ENCODE peak calls at places on chromosomes 3 and 15, in four cellular contexts. N is IMR-90, D is mesendoderm, O is neuronal stem cell. F is an unnamed sample.

GRCh38 chr15:42131826-42132806 is 24.3 kb downstream of the PLA2G4F start:
- DNase-seq in N (no peak), D (peak; percentile 25), O (no peak), F (no peak)

GRCh38 chr3:8557298-8557697 is 55.7 kb downstream of the LMCD1 start:
- DNase-seq in N (peak; percentile 27), D (no peak), O (no peak), F (peak; percentile 71)

GRCh38 chr3:113291572-113291971 is 80.2 kb downstream of the BOC start:
- DNase-seq in N (no peak), D (no peak), O (no peak), F (no peak)

GRCh38 chr3:11140054-11140712 is 14.1 kb upstream of the HRH1 start:
- DNase-seq in N (no peak), D (no peak), O (no peak), F (no peak)

GRCh38 chr15:65055201-65055870 is 10.1 kb downstream of the SLC51B start:
- DNase-seq in N (peak; percentile 45), D (no peak), O (no peak), F (peak; percentile 40)

GRCh38 chr15:85865070-85865684 is 70.5 kb upstream of the KLHL25 start:
- DNase-seq in N (peak; percentile 48), D (peak; percentile 93), O (peak; percentile 72), F (peak; percentile 42)

GRCh38 chr3:53100818-53101466 is 29.3 kb downstream of the RFT1 start:
- DNase-seq in N (no peak), D (no peak), O (no peak), F (no peak)

GRCh38 chr3:78736863-78737262 is 1030.9 kb downstream of the ROBO1 start:
- DNase-seq in N (peak; percentile 50), D (no peak), O (no peak), F (peak; percentile 59)

GRCh38 chr3:18345015-18345367 is 80.1 kb downstream of the SATB1 start:
- DNase-seq in N (no peak), D (no peak), O (no peak), F (no peak)

GRCh38 chr3:111072016-111072891 is 638 bp downstream of the NECTIN3 start:
- DNase-seq in N (peak; percentile 25), D (no peak), O (no peak), F (peak; percentile 58)

GRCh38 chr3:33377931-33378330 is 62.3 kb downstream of the UBP1 start:
- DNase-seq in N (peak; percentile 84), D (peak; percentile 1), O (no peak), F (peak; percentile 48)

GRCh38 chr15:63094495-63094931 is 27.1 kb upstream of the LACTB start:
- DNase-seq in N (peak; percentile 86), D (peak; percentile 59), O (no peak), F (peak; percentile 71)

GRCh38 chr3:188319569-188319968 is 165.6 kb downstream of the LPP start:
- DNase-seq in N (peak; percentile 65), D (no peak), O (no peak), F (peak; percentile 46)

GRCh38 chr3:192916455-192917257 is 1.0 kb downstream of the MB21D2 start:
- DNase-seq in N (peak; percentile 73), D (peak; percentile 91), O (peak; percentile 58), F (peak; percentile 81)

GRCh38 chr3:187183210-187183862 is 13.9 kb upstream of the RTP1 start:
- DNase-seq in N (no peak), D (no peak), O (no peak), F (no peak)

GRCh38 chr15:85407421-85408269 is 27.2 kb downstream of the AKAP13 start:
- DNase-seq in N (peak; percentile 90), D (no peak), O (no peak), F (peak; percentile 93)

GRCh38 chr3:84836961-84837360 is 121.8 kb upstream of the CADM2 start:
- DNase-seq in N (no peak), D (peak; percentile 83), O (no peak), F (no peak)

GRCh38 chr15:93451265-93451664 is 362.3 kb upstream of the RGMA start:
- DNase-seq in N (no peak), D (no peak), O (no peak), F (no peak)

GRCh38 chr15:57149196-57149595 is 227.1 kb upstream of the CGNL1 start:
- DNase-seq in N (peak; percentile 51), D (no peak), O (no peak), F (no peak)

GRCh38 chr15:49315543-49315942 is 107.5 kb upstream of the FGF7 start:
- DNase-seq in N (no peak), D (peak; percentile 91), O (no peak), F (no peak)

GRCh38 chr15:49309889-49310288 is 113.2 kb upstream of the FGF7 start:
- DNase-seq in N (no peak), D (no peak), O (no peak), F (peak; percentile 26)

GRCh38 chr15:49313650-49314049 is 109.4 kb upstream of the FGF7 start:
- DNase-seq in N (peak; percentile 94), D (peak; percentile 42), O (no peak), F (peak; percentile 83)

GRCh38 chr15:49320337-49320736 is 102.7 kb upstream of the FGF7 start:
- DNase-seq in N (no peak), D (no peak), O (no peak), F (no peak)

GRCh38 chr15:49314729-49315128 is 108.3 kb upstream of the FGF7 start:
- DNase-seq in N (no peak), D (no peak), O (no peak), F (no peak)
- H2BK120ac ChIP-seq in N (no peak overlapping the region), D (no peak overlapping the region), O (no peak overlapping the region), F (no peak overlapping the region)

GRCh38 chr15:72155635-72156616 is 37.7 kb downstream of the SENP8 start:
- DNase-seq in N (peak; percentile 74), D (peak; percentile 87), O (peak; percentile 80), F (peak; percentile 81)

GRCh38 chr15:72156928-72157327 is 38.7 kb downstream of the SENP8 start:
- DNase-seq in N (no peak), D (no peak), O (no peak), F (no peak)

GRCh38 chr15:72155021-72155621 is 36.9 kb downstream of the SENP8 start:
- DNase-seq in N (peak; percentile 6), D (no peak), O (no peak), F (peak; percentile 11)

GRCh38 chr15:72153269-72153668 is 35.1 kb downstream of the SENP8 start:
- DNase-seq in N (peak; percentile 13), D (no peak), O (no peak), F (peak; percentile 37)

GRCh38 chr15:72154316-72154715 is 36.1 kb downstream of the SENP8 start:
- DNase-seq in N (no peak), D (no peak), O (no peak), F (no peak)
- H2BK15ac ChIP-seq in N (no peak overlapping the region), D (no peak overlapping the region), O (no peak overlapping the region), F (no peak overlapping the region)

GRCh38 chr3:41223691-41224090 is 24.4 kb downstream of the CTNNB1 start:
- DNase-seq in N (no peak), D (no peak), O (no peak), F (no peak)

GRCh38 chr3:41222012-41222411 is 22.7 kb downstream of the CTNNB1 start:
- DNase-seq in N (no peak), D (no peak), O (no peak), F (no peak)

GRCh38 chr3:41221278-41221677 is 22.0 kb downstream of the CTNNB1 start:
- DNase-seq in N (no peak), D (no peak), O (no peak), F (no peak)

GRCh38 chr3:41223078-41223477 is 23.8 kb downstream of the CTNNB1 start:
- DNase-seq in N (no peak), D (no peak), O (no peak), F (no peak)

DNA sequence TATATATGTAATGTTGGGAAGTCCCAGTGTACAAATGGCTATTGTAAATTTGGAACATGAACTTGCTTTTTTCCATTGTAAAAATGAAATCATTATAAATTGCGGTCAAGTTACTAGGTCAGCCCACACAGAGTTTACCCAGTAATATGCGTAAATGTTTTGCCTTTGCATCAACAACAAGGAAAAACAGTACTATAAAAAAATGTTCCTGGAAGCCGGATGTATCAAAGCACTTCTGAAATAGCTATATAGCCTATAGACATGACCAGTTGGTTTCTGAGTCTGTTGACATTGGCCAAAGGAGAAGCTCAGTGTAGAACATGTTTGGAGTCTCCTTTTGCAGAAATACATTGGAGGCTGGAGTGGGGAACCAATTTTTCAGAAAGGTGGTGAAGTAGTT is 23.2 kb downstream of the CTNNB1 start:
- DNase-seq in N (no peak), D (no peak), O (no peak), F (no peak)
- H2BK120ac ChIP-seq in N (no peak overlapping the region), D (no peak overlapping the region), O (no peak overlapping the region), F (no peak overlapping the region)

GRCh38 chr3:105316307-105316706 is 50.4 kb upstream of the ALCAM start:
- DNase-seq in N (no peak), D (no peak), O (no peak), F (no peak)
- H2BK15ac ChIP-seq in N (no peak overlapping the region), D (no peak overlapping the region), O (no peak overlapping the region), F (no peak overlapping the region)

GRCh38 chr15:79897380-79897678 is 515 bp upstream of the MTHFS start:
- DNase-seq in N (no peak), D (no peak), O (no peak), F (no peak)
- H2BK120ac ChIP-seq in N (peak overlapping the region; percentile 55), D (no peak overlapping the region), O (no peak overlapping the region), F (peak overlapping the region; percentile 97)

F was measured in mesenchymal stem cell.